ENCODE peak calls at places on chromosomes 13 and 19, in nine cellular contexts. M, N, S, B, W, R, L, P and I are unnamed samples.

GRCh38 chr13:99403458-99403971 is 96.3 kb upstream of the GPR183 start:
- DNase-seq in M (no peak), N (no peak), S (no peak), B (no peak), W (no peak), R (no peak), L (peak; percentile 77), P (no peak), I (no peak)

GRCh38 chr19:39084732-39085080 is 538 bp downstream of the ACP7 start:
- DNase-seq in M (no peak), N (no peak), S (no peak), B (no peak), W (no peak), R (no peak), L (no peak), P (no peak), I (no peak)

GRCh38 chr19:14347999-14348889 is 33.0 kb upstream of the ADGRE5 start:
- DNase-seq in M (peak; percentile 61), N (peak; percentile 25), S (peak; percentile 62), B (peak; percentile 74), W (peak; percentile 45), R (peak; percentile 58), L (peak; percentile 75), P (no peak), I (peak; percentile 43)

GRCh38 chr13:51322826-51323225 is 16.7 kb upstream of the SERPINE3 start:
- DNase-seq in M (no peak), N (no peak), S (no peak), B (no peak), W (no peak), R (no peak), L (no peak), P (no peak), I (no peak)

GRCh38 chr13:113597386-113598080 is 13.0 kb downstream of the TFDP1 start:
- DNase-seq in M (no peak), N (no peak), S (peak; percentile 12), B (no peak), W (no peak), R (peak; percentile 9), L (peak; percentile 7), P (no peak), I (no peak)

GRCh38 chr13:98307744-98308524 is 130.9 kb upstream of the RNF113B start:
- DNase-seq in M (no peak), N (no peak), S (peak; percentile 25), B (no peak), W (no peak), R (peak; percentile 83), L (no peak), P (no peak), I (peak; percentile 38)

GRCh38 chr19:13986348-13986904 is 19.7 kb downstream of the RFX1 start:
- DNase-seq in M (peak; percentile 100), N (peak; percentile 65), S (peak; percentile 85), B (peak; percentile 88), W (peak; percentile 95), R (no peak), L (peak; percentile 100), P (peak; percentile 31), I (peak; percentile 76)

GRCh38 chr19:51690359-51691121 is 2.6 kb upstream of the SPACA6 start:
- DNase-seq in M (peak; percentile 39), N (no peak), S (peak; percentile 66), B (peak; percentile 60), W (peak; percentile 43), R (peak; percentile 67), L (peak; percentile 75), P (peak; percentile 43), I (peak; percentile 72)

GRCh38 chr13:26219726-26220125 is 2.4 kb downstream of the RNF6 start:
- DNase-seq in M (no peak), N (no peak), S (no peak), B (no peak), W (no peak), R (no peak), L (no peak), P (no peak), I (no peak)

GRCh38 chr13:105634059-105634458 is 901.4 kb downstream of the EFNB2 start:
- DNase-seq in M (no peak), N (no peak), S (no peak), B (no peak), W (no peak), R (no peak), L (no peak), P (no peak), I (peak; percentile 5)

GRCh38 chr19:1027953-1028902 is 1.8 kb downstream of the CNN2 start:
- DNase-seq in M (peak; percentile 67), N (no peak), S (peak; percentile 61), B (no peak), W (no peak), R (peak; percentile 83), L (peak; percentile 82), P (no peak), I (peak; percentile 76)

GRCh38 chr13:23801141-23801540 is 88.1 kb downstream of the MIPEP start:
- DNase-seq in M (no peak), N (no peak), S (no peak), B (no peak), W (no peak), R (no peak), L (no peak), P (no peak), I (no peak)

GRCh38 chr19:10295305-10295846 is 5.6 kb downstream of the ICAM5 start:
- DNase-seq in M (peak; percentile 68), N (no peak), S (no peak), B (no peak), W (peak; percentile 48), R (no peak), L (peak; percentile 84), P (no peak), I (peak; percentile 81)

GRCh38 chr13:75329723-75330122 is 152.2 kb downstream of the TBC1D4 start:
- DNase-seq in M (no peak), N (no peak), S (no peak), B (no peak), W (no peak), R (no peak), L (no peak), P (no peak), I (no peak)

GRCh38 chr19:19261350-19262189 is 11.5 kb downstream of the TM6SF2 start:
- DNase-seq in M (no peak), N (no peak), S (no peak), B (no peak), W (no peak), R (no peak), L (no peak), P (no peak), I (no peak)

GRCh38 chr13:29438772-29439171 is 156.7 kb downstream of the SLC7A1 start:
- DNase-seq in M (no peak), N (peak; percentile 23), S (no peak), B (no peak), W (no peak), R (no peak), L (no peak), P (no peak), I (no peak)

GRCh38 chr13:25372275-25373081 is 704 bp downstream of the ATP8A2 start:
- DNase-seq in M (no peak), N (no peak), S (no peak), B (no peak), W (no peak), R (peak; percentile 54), L (no peak), P (no peak), I (no peak)

GRCh38 chr13:44578064-44578394 is 1.9 kb upstream of the TSC22D1 start:
- DNase-seq in M (no peak), N (no peak), S (no peak), B (no peak), W (no peak), R (no peak), L (no peak), P (no peak), I (no peak)

GRCh38 chr13:97300871-97301270 is 78.7 kb downstream of the MBNL2 start:
- DNase-seq in M (no peak), N (no peak), S (no peak), B (no peak), W (no peak), R (no peak), L (no peak), P (no peak), I (no peak)

GRCh38 chr19:2617393-2618165 is 84.9 kb downstream of the GNG7 start:
- DNase-seq in M (no peak), N (no peak), S (no peak), B (no peak), W (no peak), R (no peak), L (no peak), P (no peak), I (no peak)

GRCh38 chr19:48925240-48925843 is 8.2 kb upstream of the DHDH start:
- DNase-seq in M (no peak), N (no peak), S (no peak), B (no peak), W (no peak), R (peak; percentile 47), L (no peak), P (no peak), I (no peak)

GRCh38 chr19:48249502-48250014 is 6.2 kb downstream of the CARD8 start:
- DNase-seq in M (peak; percentile 65), N (peak; percentile 28), S (peak; percentile 41), B (peak; percentile 64), W (peak; percentile 33), R (no peak), L (peak; percentile 86), P (no peak), I (peak; percentile 11)

GRCh38 chr19:7545904-7546303 is 10.4 kb downstream of the PNPLA6 start:
- DNase-seq in M (no peak), N (no peak), S (no peak), B (no peak), W (no peak), R (no peak), L (no peak), P (no peak), I (no peak)

GRCh38 chr19:31347828-31348314 is 1.4 kb downstream of the TSHZ3 start:
- DNase-seq in M (no peak), N (no peak), S (no peak), B (no peak), W (no peak), R (no peak), L (no peak), P (no peak), I (no peak)

GRCh38 chr19:51644636-51645271 is 1.9 kb downstream of the SIGLEC14 start:
- DNase-seq in M (no peak), N (no peak), S (no peak), B (no peak), W (no peak), R (no peak), L (no peak), P (no peak), I (no peak)

GRCh38 chr13:96851856-96852255 is 142.4 kb downstream of the OXGR1 start:
- DNase-seq in M (no peak), N (no peak), S (no peak), B (no peak), W (no peak), R (no peak), L (no peak), P (no peak), I (no peak)

GRCh38 chr19:49840736-49841249 is 10.2 kb upstream of the PTOV1 start:
- DNase-seq in M (no peak), N (no peak), S (no peak), B (no peak), W (no peak), R (no peak), L (no peak), P (no peak), I (peak; percentile 79)

GRCh38 chr19:45424191-45425058 is 708 bp upstream of the ERCC1 start:
- DNase-seq in M (no peak), N (peak; percentile 61), S (peak; percentile 71), B (peak; percentile 67), W (no peak), R (peak; percentile 40), L (no peak), P (no peak), I (peak; percentile 56)

GRCh38 chr19:18440421-18440877 is 2.5 kb upstream of the ISYNA1 start:
- DNase-seq in M (no peak), N (no peak), S (peak; percentile 27), B (no peak), W (no peak), R (peak; percentile 72), L (no peak), P (no peak), I (peak; percentile 11)

GRCh38 chr13:67230774-67231480 is 791 bp upstream of the PCDH9 start:
- DNase-seq in M (no peak), N (peak; percentile 14), S (peak; percentile 51), B (peak; percentile 69), W (no peak), R (peak; percentile 32), L (peak; percentile 45), P (no peak), I (peak; percentile 68)

GRCh38 chr13:66171821-66172220 is 1058.3 kb downstream of the PCDH9 start:
- DNase-seq in M (no peak), N (no peak), S (no peak), B (no peak), W (no peak), R (no peak), L (no peak), P (no peak), I (no peak)